ENCODE peak calls at places on chromosomes 2 and 18, in ten cellular contexts. M is glutamatergic neuron, B is WERI-Rb-1, G is cardiac muscle cell, N is IMR-90, O is hepatocyte, Y is Calu3, W is tibial artery, R is AG09309, J is upper lobe of left lung. V is an unnamed sample.
A peak's percentile ranks its signal among the peaks of the same experiment; 100 is the strongest.

GRCh38 chr2:216315817-216316603 is 56.3 kb downstream of the MARCHF4 start:
- DNase-seq in M (no peak), B (peak; percentile 54), G (peak; percentile 21), N (peak; percentile 86), O (peak; percentile 56), Y (peak; percentile 70), W (no peak), R (no peak), J (peak; percentile 28), V (no peak)

GRCh38 chr2:143778981-143779380 is 649.8 kb downstream of the ARHGAP15 start:
- DNase-seq in M (no peak), B (no peak), G (no peak), N (peak; percentile 62), O (no peak), Y (no peak), W (no peak), R (peak; percentile 10), J (no peak), V (no peak)

GRCh38 chr2:72983500-72984039 is 66.3 kb downstream of the EMX1 start:
- DNase-seq in M (no peak), B (no peak), G (no peak), N (no peak), O (no peak), Y (no peak), W (no peak), R (no peak), J (no peak), V (no peak)

GRCh38 chr2:233121856-233122255 is 61.7 kb downstream of the INPP5D start:
- DNase-seq in M (no peak), B (no peak), G (no peak), N (no peak), O (no peak), Y (no peak), W (no peak), R (no peak), J (no peak), V (no peak)

GRCh38 chr2:26169226-26169625 is 3.7 kb upstream of the GAREM2 start:
- DNase-seq in M (no peak), B (no peak), G (no peak), N (no peak), O (no peak), Y (no peak), W (no peak), R (no peak), J (no peak), V (no peak)

GRCh38 chr2:226799211-226799975 is at the start of gene IRS1:
- DNase-seq in M (peak; percentile 83), B (peak; percentile 60), G (peak; percentile 92), N (peak; percentile 79), O (peak; percentile 96), Y (peak; percentile 69), W (peak; percentile 71), R (no peak), J (peak; percentile 94), V (peak; percentile 24)

GRCh38 chr18:79916546-79917350 is 34.7 kb downstream of the SLC66A2 start:
- DNase-seq in M (no peak), B (no peak), G (no peak), N (no peak), O (no peak), Y (no peak), W (peak; percentile 7), R (no peak), J (peak; percentile 68), V (no peak)

GRCh38 chr2:127175406-127175805 is 44.7 kb downstream of the CYP27C1 start:
- DNase-seq in M (no peak), B (no peak), G (peak; percentile 36), N (peak; percentile 33), O (peak; percentile 72), Y (no peak), W (peak; percentile 52), R (no peak), J (no peak), V (no peak)

GRCh38 chr2:15365411-15365810 is 195.7 kb downstream of the NBAS start:
- DNase-seq in M (no peak), B (no peak), G (no peak), N (no peak), O (no peak), Y (no peak), W (no peak), R (no peak), J (no peak), V (no peak)

GRCh38 chr2:240664622-240665021 is 18.1 kb downstream of the AQP12B start:
- DNase-seq in M (no peak), B (no peak), G (no peak), N (no peak), O (no peak), Y (no peak), W (no peak), R (no peak), J (no peak), V (no peak)

GRCh38 chr2:240662681-240663080 is 20.0 kb downstream of the AQP12B start:
- DNase-seq in M (no peak), B (no peak), G (no peak), N (no peak), O (no peak), Y (no peak), W (no peak), R (no peak), J (no peak), V (no peak)

DNA sequence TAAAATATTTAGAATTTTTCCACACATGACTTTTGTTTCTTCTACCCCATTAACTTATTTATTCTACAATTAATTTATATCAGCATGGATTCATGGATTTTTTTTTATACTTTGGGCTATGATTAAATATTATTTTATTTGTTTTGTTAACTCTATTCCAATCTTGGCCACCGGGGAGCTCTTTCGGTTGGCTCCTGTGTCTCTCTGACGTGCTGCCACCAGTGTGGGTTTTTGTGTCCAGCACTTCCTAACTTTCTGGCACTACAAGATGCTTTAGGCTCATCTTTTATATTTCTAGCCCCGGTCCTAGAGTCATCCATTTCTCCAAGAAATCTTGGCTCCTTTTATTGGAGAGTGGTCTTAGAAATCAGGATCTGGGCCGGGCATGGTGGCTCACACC is 18.9 kb downstream of the AQP12B start:
- DNase-seq in M (no peak), B (no peak), G (no peak), N (no peak), O (no peak), Y (no peak), W (no peak), R (no peak), J (no peak), V (no peak)
- TF ChIP-seq CTCF in M (peak; percentile 28), B (no peak), G (no peak), N (no peak), O (no peak), Y (no peak), W (no peak), R (no peak), J (no peak), V (no peak)

GRCh38 chr2:229731363-229731762 is 17.0 kb upstream of the DNER start:
- DNase-seq in M (no peak), B (no peak), G (no peak), N (no peak), O (no peak), Y (no peak), W (no peak), R (no peak), J (no peak), V (no peak)

GRCh38 chr2:229733606-229734205 is 19.4 kb upstream of the DNER start:
- DNase-seq in M (no peak), B (no peak), G (no peak), N (no peak), O (no peak), Y (no peak), W (no peak), R (no peak), J (no peak), V (no peak)

GRCh38 chr2:229734410-229734809 is 20.1 kb upstream of the DNER start:
- DNase-seq in M (no peak), B (no peak), G (no peak), N (no peak), O (no peak), Y (no peak), W (no peak), R (no peak), J (no peak), V (no peak)

GRCh38 chr2:229732897-229733296 is 18.5 kb upstream of the DNER start:
- DNase-seq in M (no peak), B (no peak), G (no peak), N (no peak), O (no peak), Y (no peak), W (no peak), R (no peak), J (no peak), V (no peak)

GRCh38 chr2:229731916-229732315 is 17.6 kb upstream of the DNER start:
- DNase-seq in M (no peak), B (no peak), G (peak; percentile 80), N (peak; percentile 17), O (no peak), Y (no peak), W (no peak), R (no peak), J (no peak), V (no peak)
- TF ChIP-seq CTCF in M (no peak), B (no peak), G (no peak), N (no peak), O (no peak), Y (no peak), W (no peak), R (no peak), J (no peak), V (no peak)

DNA sequence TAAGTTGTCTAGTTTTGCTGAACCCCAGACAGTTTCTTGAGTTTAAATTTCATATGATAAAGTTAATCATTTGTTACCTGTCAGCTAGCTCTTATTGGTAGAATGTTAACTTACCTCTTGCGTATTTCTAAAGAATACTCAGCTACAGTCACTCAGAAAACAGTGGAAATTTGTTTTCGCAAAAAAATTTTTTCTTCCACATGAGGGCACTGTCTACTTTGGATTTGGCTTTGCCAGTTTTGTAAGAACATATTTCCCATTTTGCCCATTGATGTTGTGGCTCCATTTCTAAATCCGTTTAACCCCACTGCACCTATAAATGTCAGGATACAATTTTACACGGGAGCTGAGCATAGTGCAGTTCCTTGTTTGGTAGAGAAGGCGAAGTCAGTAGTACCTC is 19.1 kb upstream of the GCFC2 start:
- DNase-seq in M (no peak), B (no peak), G (peak; percentile 23), N (no peak), O (peak; percentile 12), Y (no peak), W (no peak), R (no peak), J (no peak), V (no peak)
- TF ChIP-seq CTCF in M (no peak), B (peak; percentile 41), G (peak; percentile 35), N (peak; percentile 31), O (peak; percentile 55), Y (no peak), W (peak; percentile 10), R (peak; percentile 30), J (no peak), V (no peak)

GRCh38 chr2:135047295-135047694 is at the start of gene MAP3K19:
- DNase-seq in M (no peak), B (peak; percentile 46), G (no peak), N (no peak), O (peak; percentile 16), Y (no peak), W (no peak), R (no peak), J (no peak), V (no peak)

GRCh38 chr2:135037831-135038230 is 9.4 kb downstream of the MAP3K19 start:
- DNase-seq in M (no peak), B (no peak), G (no peak), N (peak; percentile 48), O (no peak), Y (no peak), W (no peak), R (no peak), J (no peak), V (no peak)

GRCh38 chr2:135048122-135048521 is 875 bp upstream of the MAP3K19 start:
- DNase-seq in M (no peak), B (no peak), G (no peak), N (no peak), O (no peak), Y (no peak), W (no peak), R (no peak), J (no peak), V (no peak)

GRCh38 chr2:135043345-135043744 is 3.9 kb downstream of the MAP3K19 start:
- DNase-seq in M (peak; percentile 18), B (no peak), G (peak; percentile 5), N (no peak), O (no peak), Y (no peak), W (no peak), R (no peak), J (no peak), V (no peak)
- TF ChIP-seq CTCF in M (peak; percentile 68), B (peak; percentile 18), G (peak; percentile 50), N (peak; percentile 38), O (peak; percentile 21), Y (no peak), W (no peak), R (peak; percentile 43), J (peak; percentile 21), V (peak; percentile 54)